ENCODE peak calls at places on chromosomes 3 and 15, in nine cellular contexts. One of them, this sample, is unnamed.

GRCh38 chr3:52324676-52325075 is 8.6 kb downstream of the DNAH1 start:
- DNase-seq in NCI-H748 treated with DMSO at 0.1 percent for 48 hours: no peak
- DNase-seq in T-helper 22 cell: no peak
- DNase-seq in adrenal gland: no peak
- DNase-seq in GM12865: no peak
- DNase-seq in heart right ventricle: no peak
- DNase-seq in anterior cingulate cortex: no peak
- DNase-seq in choroid plexus epithelial cell: no peak
- DNase-seq in stimulated activated CD4-positive, alpha-beta T cell treated with anti-CD3 and anti-CD28 coated beads, Interleukin-2, amount 100 ng/mL, for 48 hours: no peak
- DNase-seq in this sample: no peak

GRCh38 chr3:64916937-64917336 is 229.1 kb upstream of the ADAMTS9 start:
- DNase-seq in anterior cingulate cortex: no peak
- DNase-seq in GM12865: no peak
- DNase-seq in stimulated activated CD4-positive, alpha-beta T cell treated with anti-CD3 and anti-CD28 coated beads, Interleukin-2, amount 100 ng/mL, for 48 hours: no peak
- DNase-seq in NCI-H748 treated with DMSO at 0.1 percent for 48 hours: no peak
- DNase-seq in choroid plexus epithelial cell: no peak
- DNase-seq in T-helper 22 cell: no peak
- DNase-seq in adrenal gland: no peak
- DNase-seq in heart right ventricle: no peak
- DNase-seq in this sample: no peak

GRCh38 chr3:101857279-101857678 is 8.0 kb downstream of the NFKBIZ start:
- DNase-seq in anterior cingulate cortex: no peak
- DNase-seq in adrenal gland: no peak
- DNase-seq in NCI-H748 treated with DMSO at 0.1 percent for 48 hours: no peak
- DNase-seq in choroid plexus epithelial cell: no peak
- DNase-seq in heart right ventricle: no peak
- DNase-seq in stimulated activated CD4-positive, alpha-beta T cell treated with anti-CD3 and anti-CD28 coated beads, Interleukin-2, amount 100 ng/mL, for 48 hours: no peak
- DNase-seq in GM12865: no peak
- DNase-seq in T-helper 22 cell: no peak
- DNase-seq in this sample: no peak

GRCh38 chr15:78101423-78102105 is 9.2 kb downstream of the SH2D7 start:
- DNase-seq in GM12865: no peak
- DNase-seq in choroid plexus epithelial cell: no peak
- DNase-seq in stimulated activated CD4-positive, alpha-beta T cell treated with anti-CD3 and anti-CD28 coated beads, Interleukin-2, amount 100 ng/mL, for 48 hours: no peak
- DNase-seq in anterior cingulate cortex: no peak
- DNase-seq in heart right ventricle: no peak
- DNase-seq in NCI-H748 treated with DMSO at 0.1 percent for 48 hours: no peak
- DNase-seq in T-helper 22 cell: no peak
- DNase-seq in adrenal gland: no peak
- DNase-seq in this sample: no peak

GRCh38 chr3:56133423-56133822 is 334.8 kb downstream of the ERC2 start:
- DNase-seq in adrenal gland: no peak
- DNase-seq in stimulated activated CD4-positive, alpha-beta T cell treated with anti-CD3 and anti-CD28 coated beads, Interleukin-2, amount 100 ng/mL, for 48 hours: no peak
- DNase-seq in choroid plexus epithelial cell: peak
- DNase-seq in heart right ventricle: no peak
- DNase-seq in GM12865: no peak
- DNase-seq in NCI-H748 treated with DMSO at 0.1 percent for 48 hours: no peak
- DNase-seq in T-helper 22 cell: no peak
- DNase-seq in anterior cingulate cortex: no peak
- DNase-seq in this sample: no peak

GRCh38 chr3:56303508-56303907 is 164.8 kb downstream of the ERC2 start:
- DNase-seq in heart right ventricle: no peak
- DNase-seq in anterior cingulate cortex: no peak
- DNase-seq in stimulated activated CD4-positive, alpha-beta T cell treated with anti-CD3 and anti-CD28 coated beads, Interleukin-2, amount 100 ng/mL, for 48 hours: no peak
- DNase-seq in NCI-H748 treated with DMSO at 0.1 percent for 48 hours: no peak
- DNase-seq in GM12865: peak
- DNase-seq in choroid plexus epithelial cell: peak
- DNase-seq in adrenal gland: no peak
- DNase-seq in T-helper 22 cell: no peak
- DNase-seq in this sample: peak

GRCh38 chr15:62403164-62403809 is 238.2 kb upstream of the C2CD4B start:
- DNase-seq in anterior cingulate cortex: no peak
- DNase-seq in T-helper 22 cell: no peak
- DNase-seq in adrenal gland: no peak
- DNase-seq in GM12865: no peak
- DNase-seq in heart right ventricle: no peak
- DNase-seq in stimulated activated CD4-positive, alpha-beta T cell treated with anti-CD3 and anti-CD28 coated beads, Interleukin-2, amount 100 ng/mL, for 48 hours: no peak
- DNase-seq in NCI-H748 treated with DMSO at 0.1 percent for 48 hours: no peak
- DNase-seq in choroid plexus epithelial cell: peak
- DNase-seq in this sample: no peak

GRCh38 chr3:188061133-188061532 is 92.8 kb upstream of the LPP start:
- DNase-seq in adrenal gland: no peak
- DNase-seq in T-helper 22 cell: peak
- DNase-seq in anterior cingulate cortex: no peak
- DNase-seq in heart right ventricle: no peak
- DNase-seq in NCI-H748 treated with DMSO at 0.1 percent for 48 hours: no peak
- DNase-seq in choroid plexus epithelial cell: peak
- DNase-seq in GM12865: peak
- DNase-seq in stimulated activated CD4-positive, alpha-beta T cell treated with anti-CD3 and anti-CD28 coated beads, Interleukin-2, amount 100 ng/mL, for 48 hours: peak
- DNase-seq in this sample: peak

GRCh38 chr3:12661926-12662592 is 1.9 kb downstream of the RAF1 start:
- DNase-seq in adrenal gland: no peak
- DNase-seq in T-helper 22 cell: no peak
- DNase-seq in choroid plexus epithelial cell: no peak
- DNase-seq in anterior cingulate cortex: no peak
- DNase-seq in GM12865: no peak
- DNase-seq in NCI-H748 treated with DMSO at 0.1 percent for 48 hours: no peak
- DNase-seq in heart right ventricle: no peak
- DNase-seq in stimulated activated CD4-positive, alpha-beta T cell treated with anti-CD3 and anti-CD28 coated beads, Interleukin-2, amount 100 ng/mL, for 48 hours: no peak
- DNase-seq in this sample: no peak

GRCh38 chr15:75235051-75235673 is 23.0 kb upstream of the GOLGA6C start:
- DNase-seq in GM12865: no peak
- DNase-seq in adrenal gland: no peak
- DNase-seq in anterior cingulate cortex: no peak
- DNase-seq in choroid plexus epithelial cell: no peak
- DNase-seq in T-helper 22 cell: no peak
- DNase-seq in heart right ventricle: no peak
- DNase-seq in stimulated activated CD4-positive, alpha-beta T cell treated with anti-CD3 and anti-CD28 coated beads, Interleukin-2, amount 100 ng/mL, for 48 hours: no peak
- DNase-seq in NCI-H748 treated with DMSO at 0.1 percent for 48 hours: no peak
- DNase-seq in this sample: no peak

GRCh38 chr15:64017591-64018163 is 28.6 kb downstream of the DAPK2 start:
- DNase-seq in GM12865: no peak
- DNase-seq in heart right ventricle: no peak
- DNase-seq in NCI-H748 treated with DMSO at 0.1 percent for 48 hours: no peak
- DNase-seq in choroid plexus epithelial cell: no peak
- DNase-seq in anterior cingulate cortex: no peak
- DNase-seq in stimulated activated CD4-positive, alpha-beta T cell treated with anti-CD3 and anti-CD28 coated beads, Interleukin-2, amount 100 ng/mL, for 48 hours: no peak
- DNase-seq in adrenal gland: no peak
- DNase-seq in T-helper 22 cell: no peak
- DNase-seq in this sample: no peak

GRCh38 chr3:65946438-65946837 is 92.3 kb downstream of the MAGI1 start:
- DNase-seq in GM12865: no peak
- DNase-seq in anterior cingulate cortex: no peak
- DNase-seq in heart right ventricle: peak
- DNase-seq in choroid plexus epithelial cell: peak
- DNase-seq in adrenal gland: no peak
- DNase-seq in stimulated activated CD4-positive, alpha-beta T cell treated with anti-CD3 and anti-CD28 coated beads, Interleukin-2, amount 100 ng/mL, for 48 hours: no peak
- DNase-seq in NCI-H748 treated with DMSO at 0.1 percent for 48 hours: no peak
- DNase-seq in T-helper 22 cell: no peak
- DNase-seq in this sample: peak

GRCh38 chr15:31005660-31006059 is 14.2 kb upstream of the MTMR10 start:
- DNase-seq in NCI-H748 treated with DMSO at 0.1 percent for 48 hours: no peak
- DNase-seq in choroid plexus epithelial cell: no peak
- DNase-seq in GM12865: peak
- DNase-seq in T-helper 22 cell: no peak
- DNase-seq in anterior cingulate cortex: no peak
- DNase-seq in adrenal gland: no peak
- DNase-seq in stimulated activated CD4-positive, alpha-beta T cell treated with anti-CD3 and anti-CD28 coated beads, Interleukin-2, amount 100 ng/mL, for 48 hours: no peak
- DNase-seq in heart right ventricle: no peak
- DNase-seq in this sample: no peak

GRCh38 chr3:119352863-119353527 is 58.8 kb downstream of the ARHGAP31 start:
- DNase-seq in choroid plexus epithelial cell: peak
- DNase-seq in T-helper 22 cell: no peak
- DNase-seq in anterior cingulate cortex: no peak
- DNase-seq in adrenal gland: no peak
- DNase-seq in heart right ventricle: no peak
- DNase-seq in NCI-H748 treated with DMSO at 0.1 percent for 48 hours: no peak
- DNase-seq in stimulated activated CD4-positive, alpha-beta T cell treated with anti-CD3 and anti-CD28 coated beads, Interleukin-2, amount 100 ng/mL, for 48 hours: no peak
- DNase-seq in GM12865: peak
- DNase-seq in this sample: no peak

GRCh38 chr3:151935451-151935850 is 62.0 kb downstream of the SUCNR1 start:
- DNase-seq in anterior cingulate cortex: no peak
- DNase-seq in T-helper 22 cell: no peak
- DNase-seq in choroid plexus epithelial cell: no peak
- DNase-seq in adrenal gland: no peak
- DNase-seq in heart right ventricle: no peak
- DNase-seq in GM12865: no peak
- DNase-seq in stimulated activated CD4-positive, alpha-beta T cell treated with anti-CD3 and anti-CD28 coated beads, Interleukin-2, amount 100 ng/mL, for 48 hours: no peak
- DNase-seq in NCI-H748 treated with DMSO at 0.1 percent for 48 hours: no peak
- DNase-seq in this sample: no peak

GRCh38 chr15:66931768-66932633 is 133.4 kb upstream of the SMAD3 start:
- DNase-seq in choroid plexus epithelial cell: peak
- DNase-seq in adrenal gland: no peak
- DNase-seq in stimulated activated CD4-positive, alpha-beta T cell treated with anti-CD3 and anti-CD28 coated beads, Interleukin-2, amount 100 ng/mL, for 48 hours: no peak
- DNase-seq in GM12865: no peak
- DNase-seq in T-helper 22 cell: no peak
- DNase-seq in heart right ventricle: no peak
- DNase-seq in anterior cingulate cortex: no peak
- DNase-seq in NCI-H748 treated with DMSO at 0.1 percent for 48 hours: no peak
- DNase-seq in this sample: peak

GRCh38 chr15:87743557-87743956 is 513.0 kb downstream of the NTRK3 start:
- DNase-seq in anterior cingulate cortex: no peak
- DNase-seq in NCI-H748 treated with DMSO at 0.1 percent for 48 hours: no peak
- DNase-seq in heart right ventricle: no peak
- DNase-seq in adrenal gland: no peak
- DNase-seq in GM12865: no peak
- DNase-seq in T-helper 22 cell: no peak
- DNase-seq in choroid plexus epithelial cell: no peak
- DNase-seq in stimulated activated CD4-positive, alpha-beta T cell treated with anti-CD3 and anti-CD28 coated beads, Interleukin-2, amount 100 ng/mL, for 48 hours: no peak
- DNase-seq in this sample: no peak

GRCh38 chr3:171890398-171890797 is 47.2 kb downstream of the TMEM212 start:
- DNase-seq in stimulated activated CD4-positive, alpha-beta T cell treated with anti-CD3 and anti-CD28 coated beads, Interleukin-2, amount 100 ng/mL, for 48 hours: no peak
- DNase-seq in T-helper 22 cell: no peak
- DNase-seq in anterior cingulate cortex: no peak
- DNase-seq in heart right ventricle: no peak
- DNase-seq in GM12865: no peak
- DNase-seq in adrenal gland: no peak
- DNase-seq in choroid plexus epithelial cell: no peak
- DNase-seq in NCI-H748 treated with DMSO at 0.1 percent for 48 hours: no peak
- DNase-seq in this sample: no peak

GRCh38 chr3:48215876-48216275 is 7.4 kb upstream of the CAMP start:
- DNase-seq in choroid plexus epithelial cell: no peak
- DNase-seq in T-helper 22 cell: no peak
- DNase-seq in heart right ventricle: no peak
- DNase-seq in adrenal gland: no peak
- DNase-seq in anterior cingulate cortex: peak
- DNase-seq in GM12865: no peak
- DNase-seq in stimulated activated CD4-positive, alpha-beta T cell treated with anti-CD3 and anti-CD28 coated beads, Interleukin-2, amount 100 ng/mL, for 48 hours: no peak
- DNase-seq in NCI-H748 treated with DMSO at 0.1 percent for 48 hours: no peak
- DNase-seq in this sample: no peak